ENCODE peak calls at places on chromosomes 11 and 22, in five cellular contexts. One of them, this sample, is unnamed.
A peak's percentile ranks its signal among the peaks of the same experiment; 100 is the strongest.

GRCh38 chr11:48002565-48002964 is 22.2 kb downstream of the PTPRJ start:
- DNase-seq in spleen: no peak
- DNase-seq in GF-D8: no peak
- DNase-seq in head of caudate nucleus: no peak
- DNase-seq in stimulated activated CD8-positive, alpha-beta memory T cell treated with anti-CD3 and anti-CD28 coated beads, Interleukin-7, amount 100 ng/mL, for 1 hour: no peak
- DNase-seq in this sample: no peak

GRCh38 chr11:44300881-44301855 is 8.8 kb downstream of the ALX4 start:
- DNase-seq in GF-D8: no peak
- DNase-seq in head of caudate nucleus: no peak
- DNase-seq in stimulated activated CD8-positive, alpha-beta memory T cell treated with anti-CD3 and anti-CD28 coated beads, Interleukin-7, amount 100 ng/mL, for 1 hour: no peak
- DNase-seq in spleen: no peak
- DNase-seq in this sample: no peak

GRCh38 chr11:115054541-115055538 is 376.5 kb downstream of the NXPE2 start:
- DNase-seq in GF-D8: no peak
- DNase-seq in spleen: no peak
- DNase-seq in stimulated activated CD8-positive, alpha-beta memory T cell treated with anti-CD3 and anti-CD28 coated beads, Interleukin-7, amount 100 ng/mL, for 1 hour: no peak
- DNase-seq in head of caudate nucleus: no peak
- DNase-seq in this sample: no peak

GRCh38 chr11:3939211-3939610 is 83.7 kb downstream of the STIM1 start:
- DNase-seq in head of caudate nucleus: no peak
- DNase-seq in stimulated activated CD8-positive, alpha-beta memory T cell treated with anti-CD3 and anti-CD28 coated beads, Interleukin-7, amount 100 ng/mL, for 1 hour: no peak
- DNase-seq in spleen: no peak
- DNase-seq in GF-D8: no peak
- DNase-seq in this sample: no peak

GRCh38 chr11:66566221-66566620 is 2.2 kb downstream of the CTSF start:
- DNase-seq in spleen: no peak
- DNase-seq in head of caudate nucleus: no peak
- DNase-seq in stimulated activated CD8-positive, alpha-beta memory T cell treated with anti-CD3 and anti-CD28 coated beads, Interleukin-7, amount 100 ng/mL, for 1 hour: no peak
- DNase-seq in GF-D8: no peak
- DNase-seq in this sample: no peak

GRCh38 chr11:8531312-8531711 is 62.7 kb downstream of the STK33 start:
- DNase-seq in GF-D8: no peak
- DNase-seq in head of caudate nucleus: no peak
- DNase-seq in spleen: no peak
- DNase-seq in stimulated activated CD8-positive, alpha-beta memory T cell treated with anti-CD3 and anti-CD28 coated beads, Interleukin-7, amount 100 ng/mL, for 1 hour: no peak
- DNase-seq in this sample: no peak

GRCh38 chr11:3836903-3837302 is 3.9 kb downstream of the RHOG start:
- DNase-seq in spleen: peak; percentile 94
- DNase-seq in GF-D8: peak; percentile 45
- DNase-seq in head of caudate nucleus: peak; percentile 45
- DNase-seq in stimulated activated CD8-positive, alpha-beta memory T cell treated with anti-CD3 and anti-CD28 coated beads, Interleukin-7, amount 100 ng/mL, for 1 hour: no peak
- DNase-seq in this sample: peak; percentile 33

GRCh38 chr11:46450846-46451470 is 59.4 kb upstream of the CHRM4 start:
- DNase-seq in spleen: no peak
- DNase-seq in head of caudate nucleus: no peak
- DNase-seq in stimulated activated CD8-positive, alpha-beta memory T cell treated with anti-CD3 and anti-CD28 coated beads, Interleukin-7, amount 100 ng/mL, for 1 hour: no peak
- DNase-seq in GF-D8: no peak
- DNase-seq in this sample: no peak

GRCh38 chr22:46593211-46593676 is 26.9 kb upstream of the GRAMD4 start:
- DNase-seq in stimulated activated CD8-positive, alpha-beta memory T cell treated with anti-CD3 and anti-CD28 coated beads, Interleukin-7, amount 100 ng/mL, for 1 hour: no peak
- DNase-seq in GF-D8: peak; percentile 83
- DNase-seq in head of caudate nucleus: peak; percentile 44
- DNase-seq in spleen: peak; percentile 91
- DNase-seq in this sample: no peak

GRCh38 chr11:117888140-117888561 is 11.7 kb upstream of the FXYD6 start:
- DNase-seq in spleen: no peak
- DNase-seq in GF-D8: no peak
- DNase-seq in stimulated activated CD8-positive, alpha-beta memory T cell treated with anti-CD3 and anti-CD28 coated beads, Interleukin-7, amount 100 ng/mL, for 1 hour: no peak
- DNase-seq in head of caudate nucleus: peak; percentile 52
- DNase-seq in this sample: no peak

GRCh38 chr11:45930951-45931563 is 8.6 kb downstream of the LARGE2 start:
- DNase-seq in spleen: peak; percentile 72
- DNase-seq in stimulated activated CD8-positive, alpha-beta memory T cell treated with anti-CD3 and anti-CD28 coated beads, Interleukin-7, amount 100 ng/mL, for 1 hour: no peak
- DNase-seq in head of caudate nucleus: no peak
- DNase-seq in GF-D8: no peak
- DNase-seq in this sample: no peak

GRCh38 chr11:29435421-29435820 is 581.4 kb downstream of the KCNA4 start:
- DNase-seq in stimulated activated CD8-positive, alpha-beta memory T cell treated with anti-CD3 and anti-CD28 coated beads, Interleukin-7, amount 100 ng/mL, for 1 hour: no peak
- DNase-seq in GF-D8: no peak
- DNase-seq in head of caudate nucleus: no peak
- DNase-seq in spleen: no peak
- DNase-seq in this sample: no peak

GRCh38 chr11:115153135-115153534 is 351.1 kb downstream of the CADM1 start:
- DNase-seq in spleen: no peak
- DNase-seq in GF-D8: no peak
- DNase-seq in stimulated activated CD8-positive, alpha-beta memory T cell treated with anti-CD3 and anti-CD28 coated beads, Interleukin-7, amount 100 ng/mL, for 1 hour: no peak
- DNase-seq in head of caudate nucleus: peak; percentile 35
- DNase-seq in this sample: no peak

GRCh38 chr22:27962268-27963191 is 43.5 kb upstream of the PITPNB start:
- DNase-seq in stimulated activated CD8-positive, alpha-beta memory T cell treated with anti-CD3 and anti-CD28 coated beads, Interleukin-7, amount 100 ng/mL, for 1 hour: no peak
- DNase-seq in spleen: no peak
- DNase-seq in head of caudate nucleus: no peak
- DNase-seq in GF-D8: no peak
- DNase-seq in this sample: no peak

GRCh38 chr11:94909371-94909820 is 64.0 kb downstream of the CWC15 start:
- DNase-seq in spleen: no peak
- DNase-seq in head of caudate nucleus: no peak
- DNase-seq in stimulated activated CD8-positive, alpha-beta memory T cell treated with anti-CD3 and anti-CD28 coated beads, Interleukin-7, amount 100 ng/mL, for 1 hour: no peak
- DNase-seq in GF-D8: no peak
- DNase-seq in this sample: no peak

GRCh38 chr11:69416123-69416475 is 65.4 kb upstream of the LINC01488 start:
- DNase-seq in spleen: peak; percentile 75
- DNase-seq in stimulated activated CD8-positive, alpha-beta memory T cell treated with anti-CD3 and anti-CD28 coated beads, Interleukin-7, amount 100 ng/mL, for 1 hour: no peak
- DNase-seq in GF-D8: peak; percentile 54
- DNase-seq in head of caudate nucleus: no peak
- DNase-seq in this sample: no peak

GRCh38 chr11:75719089-75719638 is 1.5 kb downstream of the MOGAT2 start:
- DNase-seq in stimulated activated CD8-positive, alpha-beta memory T cell treated with anti-CD3 and anti-CD28 coated beads, Interleukin-7, amount 100 ng/mL, for 1 hour: no peak
- DNase-seq in head of caudate nucleus: no peak
- DNase-seq in spleen: peak; percentile 31
- DNase-seq in GF-D8: no peak
- DNase-seq in this sample: no peak

GRCh38 chr22:20438678-20439492 is 1.3 kb upstream of the SCARF2 start:
- DNase-seq in spleen: peak; percentile 77
- DNase-seq in head of caudate nucleus: no peak
- DNase-seq in GF-D8: no peak
- DNase-seq in stimulated activated CD8-positive, alpha-beta memory T cell treated with anti-CD3 and anti-CD28 coated beads, Interleukin-7, amount 100 ng/mL, for 1 hour: no peak
- DNase-seq in this sample: no peak

GRCh38 chr11:2911088-2912037 is 17.9 kb downstream of the PHLDA2 start:
- DNase-seq in GF-D8: no peak
- DNase-seq in stimulated activated CD8-positive, alpha-beta memory T cell treated with anti-CD3 and anti-CD28 coated beads, Interleukin-7, amount 100 ng/mL, for 1 hour: no peak
- DNase-seq in head of caudate nucleus: no peak
- DNase-seq in spleen: no peak
- DNase-seq in this sample: no peak

GRCh38 chr11:104968365-104968855 is at the start of gene CASP4:
- DNase-seq in GF-D8: peak; percentile 99
- DNase-seq in spleen: no peak
- DNase-seq in stimulated activated CD8-positive, alpha-beta memory T cell treated with anti-CD3 and anti-CD28 coated beads, Interleukin-7, amount 100 ng/mL, for 1 hour: no peak
- DNase-seq in head of caudate nucleus: no peak
- DNase-seq in this sample: no peak

GRCh38 chr11:64246874-64247728 is at the start of gene PPP1R14B:
- DNase-seq in stimulated activated CD8-positive, alpha-beta memory T cell treated with anti-CD3 and anti-CD28 coated beads, Interleukin-7, amount 100 ng/mL, for 1 hour: no peak
- DNase-seq in GF-D8: peak; percentile 47
- DNase-seq in head of caudate nucleus: peak; percentile 84
- DNase-seq in spleen: peak; percentile 96
- DNase-seq in this sample: peak; percentile 53

GRCh38 chr22:50712341-50713007 is 25.5 kb upstream of the ACR start:
- DNase-seq in spleen: peak; percentile 56
- DNase-seq in stimulated activated CD8-positive, alpha-beta memory T cell treated with anti-CD3 and anti-CD28 coated beads, Interleukin-7, amount 100 ng/mL, for 1 hour: no peak
- DNase-seq in GF-D8: no peak
- DNase-seq in head of caudate nucleus: no peak
- DNase-seq in this sample: no peak

GRCh38 chr11:12111482-12112149 is 1.2 kb downstream of the MICAL2 start:
- DNase-seq in stimulated activated CD8-positive, alpha-beta memory T cell treated with anti-CD3 and anti-CD28 coated beads, Interleukin-7, amount 100 ng/mL, for 1 hour: no peak
- DNase-seq in GF-D8: no peak
- DNase-seq in head of caudate nucleus: no peak
- DNase-seq in spleen: no peak
- DNase-seq in this sample: no peak

GRCh38 chr11:128523616-128524015 is 63.7 kb downstream of the ETS1 start:
- DNase-seq in GF-D8: no peak
- DNase-seq in stimulated activated CD8-positive, alpha-beta memory T cell treated with anti-CD3 and anti-CD28 coated beads, Interleukin-7, amount 100 ng/mL, for 1 hour: no peak
- DNase-seq in spleen: no peak
- DNase-seq in head of caudate nucleus: no peak
- DNase-seq in this sample: no peak

GRCh38 chr22:45516923-45517675 is 14.4 kb downstream of the FBLN1 start:
- DNase-seq in head of caudate nucleus: no peak
- DNase-seq in spleen: no peak
- DNase-seq in stimulated activated CD8-positive, alpha-beta memory T cell treated with anti-CD3 and anti-CD28 coated beads, Interleukin-7, amount 100 ng/mL, for 1 hour: no peak
- DNase-seq in GF-D8: no peak
- DNase-seq in this sample: no peak

GRCh38 chr11:64535811-64536210 is 55.2 kb upstream of the SLC22A12 start:
- DNase-seq in stimulated activated CD8-positive, alpha-beta memory T cell treated with anti-CD3 and anti-CD28 coated beads, Interleukin-7, amount 100 ng/mL, for 1 hour: no peak
- DNase-seq in GF-D8: no peak
- DNase-seq in spleen: peak; percentile 19
- DNase-seq in head of caudate nucleus: no peak
- DNase-seq in this sample: no peak

GRCh38 chr11:44223261-44223660 is 86.7 kb downstream of the ALX4 start:
- DNase-seq in head of caudate nucleus: no peak
- DNase-seq in GF-D8: no peak
- DNase-seq in spleen: no peak
- DNase-seq in stimulated activated CD8-positive, alpha-beta memory T cell treated with anti-CD3 and anti-CD28 coated beads, Interleukin-7, amount 100 ng/mL, for 1 hour: no peak
- DNase-seq in this sample: no peak

GRCh38 chr22:25057013-25057881 is 104.7 kb downstream of the KIAA1671 start:
- DNase-seq in spleen: peak; percentile 87
- DNase-seq in GF-D8: no peak
- DNase-seq in head of caudate nucleus: peak; percentile 79
- DNase-seq in stimulated activated CD8-positive, alpha-beta memory T cell treated with anti-CD3 and anti-CD28 coated beads, Interleukin-7, amount 100 ng/mL, for 1 hour: no peak
- DNase-seq in this sample: peak; percentile 70

GRCh38 chr11:126394036-126394435 is 38.5 kb downstream of the ST3GAL4 start:
- DNase-seq in GF-D8: no peak
- DNase-seq in head of caudate nucleus: no peak
- DNase-seq in spleen: no peak
- DNase-seq in stimulated activated CD8-positive, alpha-beta memory T cell treated with anti-CD3 and anti-CD28 coated beads, Interleukin-7, amount 100 ng/mL, for 1 hour: no peak
- DNase-seq in this sample: no peak

GRCh38 chr22:26902401-26903029 is 245.1 kb downstream of the MIAT start:
- DNase-seq in stimulated activated CD8-positive, alpha-beta memory T cell treated with anti-CD3 and anti-CD28 coated beads, Interleukin-7, amount 100 ng/mL, for 1 hour: no peak
- DNase-seq in spleen: no peak
- DNase-seq in GF-D8: no peak
- DNase-seq in head of caudate nucleus: no peak
- DNase-seq in this sample: no peak

GRCh38 chr22:16965560-16965959 is 42.5 kb downstream of the GAB4 start:
- DNase-seq in GF-D8: no peak
- DNase-seq in spleen: no peak
- DNase-seq in stimulated activated CD8-positive, alpha-beta memory T cell treated with anti-CD3 and anti-CD28 coated beads, Interleukin-7, amount 100 ng/mL, for 1 hour: no peak
- DNase-seq in head of caudate nucleus: no peak
- DNase-seq in this sample: no peak

GRCh38 chr22:46365166-46365624 is 29.7 kb downstream of the TRMU start:
- DNase-seq in GF-D8: no peak
- DNase-seq in stimulated activated CD8-positive, alpha-beta memory T cell treated with anti-CD3 and anti-CD28 coated beads, Interleukin-7, amount 100 ng/mL, for 1 hour: no peak
- DNase-seq in spleen: peak; percentile 72
- DNase-seq in head of caudate nucleus: no peak
- DNase-seq in this sample: no peak

GRCh38 chr11:31757245-31757835 is 53.8 kb downstream of the PAX6 start:
- DNase-seq in GF-D8: no peak
- DNase-seq in head of caudate nucleus: no peak
- DNase-seq in stimulated activated CD8-positive, alpha-beta memory T cell treated with anti-CD3 and anti-CD28 coated beads, Interleukin-7, amount 100 ng/mL, for 1 hour: no peak
- DNase-seq in spleen: no peak
- DNase-seq in this sample: no peak

GRCh38 chr11:111387318-111387863 is 8.3 kb upstream of the POU2AF1 start:
- DNase-seq in head of caudate nucleus: peak; percentile 45
- DNase-seq in spleen: no peak
- DNase-seq in GF-D8: no peak
- DNase-seq in stimulated activated CD8-positive, alpha-beta memory T cell treated with anti-CD3 and anti-CD28 coated beads, Interleukin-7, amount 100 ng/mL, for 1 hour: no peak
- DNase-seq in this sample: no peak

GRCh38 chr11:73388241-73389133 is 12.3 kb downstream of the RELT start:
- DNase-seq in spleen: peak; percentile 94
- DNase-seq in stimulated activated CD8-positive, alpha-beta memory T cell treated with anti-CD3 and anti-CD28 coated beads, Interleukin-7, amount 100 ng/mL, for 1 hour: no peak
- DNase-seq in head of caudate nucleus: peak; percentile 33
- DNase-seq in GF-D8: peak; percentile 82
- DNase-seq in this sample: no peak

GRCh38 chr22:46738961-46739870 is 1.2 kb upstream of the CERK start:
- DNase-seq in stimulated activated CD8-positive, alpha-beta memory T cell treated with anti-CD3 and anti-CD28 coated beads, Interleukin-7, amount 100 ng/mL, for 1 hour: peak; percentile 57
- DNase-seq in head of caudate nucleus: peak; percentile 68
- DNase-seq in GF-D8: peak; percentile 22
- DNase-seq in spleen: no peak
- DNase-seq in this sample: peak; percentile 69

GRCh38 chr11:68649851-68650555 is 34.3 kb upstream of the GAL start:
- DNase-seq in spleen: no peak
- DNase-seq in GF-D8: no peak
- DNase-seq in head of caudate nucleus: no peak
- DNase-seq in stimulated activated CD8-positive, alpha-beta memory T cell treated with anti-CD3 and anti-CD28 coated beads, Interleukin-7, amount 100 ng/mL, for 1 hour: no peak
- DNase-seq in this sample: no peak

GRCh38 chr11:3197878-3198528 is 20.6 kb downstream of the MRGPRG start:
- DNase-seq in GF-D8: no peak
- DNase-seq in spleen: peak; percentile 68
- DNase-seq in head of caudate nucleus: no peak
- DNase-seq in stimulated activated CD8-positive, alpha-beta memory T cell treated with anti-CD3 and anti-CD28 coated beads, Interleukin-7, amount 100 ng/mL, for 1 hour: no peak
- DNase-seq in this sample: no peak

GRCh38 chr22:28333106-28333505 is 346.5 kb downstream of the TTC28 start:
- DNase-seq in head of caudate nucleus: no peak
- DNase-seq in stimulated activated CD8-positive, alpha-beta memory T cell treated with anti-CD3 and anti-CD28 coated beads, Interleukin-7, amount 100 ng/mL, for 1 hour: no peak
- DNase-seq in spleen: no peak
- DNase-seq in GF-D8: no peak
- DNase-seq in this sample: no peak

GRCh38 chr11:57700425-57700824 is 11.6 kb downstream of the MED19 start:
- DNase-seq in GF-D8: no peak
- DNase-seq in stimulated activated CD8-positive, alpha-beta memory T cell treated with anti-CD3 and anti-CD28 coated beads, Interleukin-7, amount 100 ng/mL, for 1 hour: no peak
- DNase-seq in spleen: no peak
- DNase-seq in head of caudate nucleus: no peak
- DNase-seq in this sample: no peak

This sample was measured in central memory CD8-positive, alpha-beta T cell.